ENCODE peak calls at places on chromosomes 5 and 9, in seven cellular contexts. L is GM12865, W is tibial artery, J is SHP77, A is NCI-H345, P is mesothelial cell of epicardium, N is activated T-cell treated with anti-CD3 and anti-CD28 coated beads for 4 hours. K is an unnamed sample.

GRCh38 chr5:34570721-34571379 is 85.3 kb upstream of the RAI14 start:
- DNase-seq in L (no peak), W (no peak), J (no peak), A (no peak), P (no peak), N (no peak), K (no peak)

GRCh38 chr5:34959323-34959722 is 30.0 kb downstream of the DNAJC21 start:
- DNase-seq in L (peak), W (no peak), J (no peak), A (no peak), P (no peak), N (no peak), K (no peak)

GRCh38 chr5:107381189-107381856 is 289.4 kb downstream of the EFNA5 start:
- DNase-seq in L (no peak), W (no peak), J (peak), A (no peak), P (no peak), N (no peak), K (no peak)

GRCh38 chr5:14184082-14184481 is 40.9 kb downstream of the TRIO start:
- DNase-seq in L (no peak), W (no peak), J (no peak), A (no peak), P (no peak), N (no peak), K (no peak)

GRCh38 chr9:10232352-10232930 is 380.4 kb downstream of the PTPRD start:
- DNase-seq in L (no peak), W (no peak), J (no peak), A (no peak), P (no peak), N (no peak), K (no peak)

GRCh38 chr5:141223112-141223783 is at the start of gene PCDHB14:
- DNase-seq in L (no peak), W (no peak), J (peak), A (peak), P (no peak), N (no peak), K (no peak)

GRCh38 chr9:7802666-7803065 is 3.1 kb upstream of the DMAC1 start:
- DNase-seq in L (no peak), W (no peak), J (no peak), A (no peak), P (no peak), N (no peak), K (no peak)

GRCh38 chr5:62017092-62017491 is 288.9 kb upstream of the KIF2A start:
- DNase-seq in L (no peak), W (no peak), J (no peak), A (no peak), P (no peak), N (no peak), K (no peak)

GRCh38 chr9:98369896-98370295 is 114.4 kb upstream of the TBC1D2 start:
- DNase-seq in L (no peak), W (no peak), J (no peak), A (no peak), P (no peak), N (no peak), K (no peak)

GRCh38 chr5:180785794-180786221 is 16.8 kb downstream of the MGAT1 start:
- DNase-seq in L (no peak), W (no peak), J (no peak), A (no peak), P (peak), N (no peak), K (peak)

K was measured in thyroid gland.